ENCODE peak calls at places on chromosomes 12 and 14, in nine cellular contexts. W, J, M, E, B, N, A, K and X are unnamed samples. For H3K36me3, the result is how much of the 10 kb centered on the place peaks cover.

GRCh38 chr12:121202407-121203355 is 7.2 kb upstream of the P2RX4 start:
- DNase-seq in E (no peak), M (no peak), B (no peak), J (no peak), N (no peak), A (no peak), K (no peak), W (no peak), X (no peak)

GRCh38 chr12:9064201-9064814 is 51.4 kb downstream of the A2M start:
- DNase-seq in M (no peak), W (peak), B (peak), K (peak), N (peak), J (peak), A (peak), E (peak), X (no peak)

GRCh38 chr12:60072911-60073310 is 477.1 kb downstream of the SLC16A7 start:
- DNase-seq in N (no peak), B (no peak), E (no peak), M (no peak), A (no peak), J (peak), K (no peak), W (no peak), X (no peak)

GRCh38 chr12:41998451-41998850 is 146.2 kb downstream of the GXYLT1 start:
- DNase-seq in K (no peak), M (no peak), N (no peak), A (no peak), E (no peak), J (no peak), W (no peak), B (no peak), X (no peak)

GRCh38 chr14:59202031-59202430 is 13.6 kb downstream of the DAAM1 start:
- DNase-seq in K (no peak), M (no peak), B (no peak), N (no peak), A (no peak), W (no peak), E (no peak), J (no peak), X (no peak)

GRCh38 chr14:77359626-77360025 is 17.3 kb downstream of the TMED8 start:
- DNase-seq in E (no peak), B (no peak), K (no peak), A (no peak), J (no peak), N (no peak), M (no peak), W (no peak), X (no peak)

GRCh38 chr14:70655110-70655826 is 13.6 kb downstream of the TTC9 start:
- DNase-seq in B (no peak), W (no peak), K (no peak), M (peak), N (no peak), A (no peak), E (no peak), J (no peak), X (no peak)

GRCh38 chr14:87869619-87870583 is 123.1 kb downstream of the GALC start:
- DNase-seq in W (no peak), B (peak), A (peak), K (no peak), M (no peak), J (peak), E (no peak), N (no peak), X (no peak)

GRCh38 chr12:47188576-47189441 is 109.0 kb upstream of the AMIGO2 start:
- DNase-seq in E (no peak), B (peak), M (no peak), J (peak), W (no peak), K (peak), N (no peak), A (peak), X (no peak)

GRCh38 chr12:54028324-54029201 is at the start of gene HOXC6:
- DNase-seq in E (peak), A (no peak), M (peak), W (peak), J (no peak), K (no peak), B (peak), N (no peak), X (peak)

GRCh38 chr14:60008042-60008441 is 83.7 kb upstream of the PCNX4 start:
- DNase-seq in B (no peak), J (no peak), A (no peak), W (no peak), E (no peak), K (no peak), M (no peak), N (no peak), X (no peak)

GRCh38 chr12:80271770-80272169 is 172.3 kb upstream of the PTPRQ start:
- DNase-seq in A (no peak), M (no peak), J (no peak), E (no peak), N (no peak), W (no peak), B (no peak), K (no peak), X (no peak)

GRCh38 chr14:38357557-38357956 is 101.7 kb upstream of the CLEC14A start:
- DNase-seq in K (no peak), N (no peak), E (no peak), J (peak), B (no peak), M (no peak), W (no peak), A (no peak), X (no peak)

GRCh38 chr14:98144964-98145363 is 1127.0 kb downstream of the BCL11B start:
- DNase-seq in N (no peak), W (no peak), A (no peak), B (peak), K (no peak), J (no peak), M (no peak), E (peak), X (no peak)

GRCh38 chr12:101414533-101415119 is 7.1 kb upstream of the ARL1 start:
- DNase-seq in M (peak), A (peak), K (no peak), W (no peak), N (peak), J (peak), B (peak), E (no peak), X (peak)

GRCh38 chr12:106118278-106118820 is 20.4 kb downstream of the NUAK1 start:
- DNase-seq in W (no peak), E (no peak), M (no peak), A (no peak), K (no peak), J (no peak), N (no peak), B (no peak), X (no peak)

GRCh38 chr12:28177461-28177860 is 12.8 kb upstream of the CCDC91 start:
- DNase-seq in N (no peak), K (no peak), M (no peak), W (no peak), J (no peak), B (no peak), E (no peak), A (no peak), X (no peak)

GRCh38 chr12:96132819-96133218 is 61.4 kb upstream of the ELK3 start:
- DNase-seq in B (no peak), E (no peak), J (no peak), M (no peak), W (no peak), K (no peak), A (no peak), N (no peak), X (peak)

GRCh38 chr12:2566161-2566560 is 228.6 kb upstream of the FKBP4 start:
- DNase-seq in W (no peak), B (no peak), J (no peak), M (no peak), N (no peak), A (no peak), K (no peak), E (no peak), X (no peak)

GRCh38 chr12:21657336-21658077 is at the start of gene LDHB:
- DNase-seq in A (peak), K (peak), W (peak), M (peak), J (peak), N (peak), E (peak), B (peak), X (peak)

GRCh38 chr12:3973269-3973884 is 100.2 kb upstream of the PARP11 start:
- DNase-seq in M (no peak), K (no peak), B (no peak), E (no peak), J (no peak), A (no peak), W (no peak), N (no peak), X (no peak)

GRCh38 chr12:103973909-103974308 is 8.2 kb downstream of the TDG start:
- DNase-seq in B (no peak), W (no peak), A (no peak), K (no peak), J (no peak), N (no peak), M (no peak), E (no peak), X (no peak)

GRCh38 chr12:113154351-113154973 is 4.9 kb downstream of the CFAP73 start:
- DNase-seq in K (no peak), B (peak), N (no peak), W (no peak), J (peak), E (no peak), A (no peak), M (peak), X (no peak)

GRCh38 chr14:101217972-101218371 is 314.4 kb upstream of the RTL1 start:
- DNase-seq in A (no peak), J (no peak), W (no peak), M (no peak), E (no peak), K (no peak), N (no peak), B (no peak), X (no peak)

GRCh38 chr12:1882405-1882804 is 36.0 kb downstream of the CACNA2D4 start:
- DNase-seq in B (no peak), E (no peak), W (no peak), N (no peak), J (no peak), K (no peak), A (no peak), M (no peak), X (no peak)

GRCh38 chr14:67674139-67674479 is 323 bp downstream of the VTI1B start:
- DNase-seq in E (peak), N (peak), K (peak), M (peak), B (peak), W (peak), J (peak), A (peak), X (peak)

GRCh38 chr14:75911883-75912282 is 69.9 kb downstream of the TGFB3 start:
- DNase-seq in B (peak), M (no peak), E (no peak), W (no peak), A (no peak), J (peak), K (no peak), N (no peak), X (no peak)

GRCh38 chr14:30621354-30621953 is 665 bp upstream of the SCFD1 start:
- DNase-seq in M (peak), B (peak), K (no peak), A (no peak), J (peak), E (no peak), W (no peak), N (peak), X (no peak)

DNA sequence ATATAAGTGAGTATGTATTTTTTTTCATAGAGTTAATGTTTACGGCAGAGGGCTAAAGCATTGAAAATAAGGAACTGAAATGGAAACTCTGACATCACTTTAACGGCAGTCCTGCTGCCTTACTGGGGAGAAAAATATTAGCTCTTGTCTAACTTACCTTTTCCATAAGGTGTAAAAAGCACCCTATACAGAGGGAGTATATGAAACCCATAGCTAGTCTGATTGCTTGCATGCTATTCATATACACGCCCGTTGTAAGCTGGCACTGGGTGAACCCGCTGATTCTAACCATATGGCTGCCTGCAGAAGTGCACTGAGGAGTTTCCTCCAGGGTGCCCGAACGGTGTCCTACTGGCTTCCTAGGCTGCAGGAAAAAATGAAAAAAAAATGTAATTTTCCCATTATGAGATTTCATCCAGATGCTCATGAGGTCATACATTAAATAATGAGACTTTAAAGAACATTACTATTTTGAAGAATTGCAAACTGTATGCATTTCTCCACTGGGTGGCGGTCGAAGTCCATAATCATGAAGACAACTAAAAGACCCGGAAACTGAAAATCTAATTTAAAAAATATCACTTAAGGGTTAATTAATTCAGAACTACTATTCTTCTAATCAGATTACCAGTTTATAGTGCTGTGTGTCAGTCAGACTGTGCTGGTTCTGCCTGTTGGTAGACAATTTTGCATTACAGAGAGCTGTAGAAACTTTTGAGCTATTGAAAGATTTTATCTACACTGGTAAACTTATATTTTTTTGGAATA is 144.7 kb downstream of the ALX1 start:
- DNase-seq in W (no peak), B (peak), N (peak), M (peak), E (no peak), J (peak), A (peak), K (no peak), X (no peak)
- TF ChIP-seq CTCF in W (no peak), B (peak), N (peak), M (peak), E (no peak), J (peak), A (no peak), K (peak), X (no peak)

GRCh38 chr14:103543140-103543539 is 14.1 kb downstream of the TRMT61A start:
- DNase-seq in B (no peak), W (peak), J (no peak), A (no peak), E (no peak), N (no peak), K (no peak), M (no peak), X (no peak)
- H3K27ac ChIP-seq in B (peak), W (no peak), J (no peak), A (peak), E (no peak), N (no peak), K (peak), M (no peak), X (peak)

GRCh38 chr14:22489247-22489551 is 99.8 kb downstream of the DAD1 start:
- DNase-seq in A (no peak), B (no peak), N (no peak), W (no peak), K (no peak), M (no peak), J (no peak), E (no peak), X (peak)

GRCh38 chr14:22488522-22489246 is 100.3 kb downstream of the DAD1 start:
- DNase-seq in W (no peak), A (no peak), M (no peak), K (no peak), J (no peak), B (no peak), N (no peak), E (no peak), X (no peak)

GRCh38 chr14:22491683-22492483 is 97.1 kb downstream of the DAD1 start:
- DNase-seq in A (no peak), B (no peak), J (no peak), N (no peak), M (no peak), W (no peak), K (no peak), E (no peak), X (no peak)

GRCh38 chr14:22487941-22488340 is 101.1 kb downstream of the DAD1 start:
- DNase-seq in B (no peak), N (no peak), M (no peak), A (no peak), K (no peak), W (no peak), J (no peak), E (no peak), X (peak)

DNA sequence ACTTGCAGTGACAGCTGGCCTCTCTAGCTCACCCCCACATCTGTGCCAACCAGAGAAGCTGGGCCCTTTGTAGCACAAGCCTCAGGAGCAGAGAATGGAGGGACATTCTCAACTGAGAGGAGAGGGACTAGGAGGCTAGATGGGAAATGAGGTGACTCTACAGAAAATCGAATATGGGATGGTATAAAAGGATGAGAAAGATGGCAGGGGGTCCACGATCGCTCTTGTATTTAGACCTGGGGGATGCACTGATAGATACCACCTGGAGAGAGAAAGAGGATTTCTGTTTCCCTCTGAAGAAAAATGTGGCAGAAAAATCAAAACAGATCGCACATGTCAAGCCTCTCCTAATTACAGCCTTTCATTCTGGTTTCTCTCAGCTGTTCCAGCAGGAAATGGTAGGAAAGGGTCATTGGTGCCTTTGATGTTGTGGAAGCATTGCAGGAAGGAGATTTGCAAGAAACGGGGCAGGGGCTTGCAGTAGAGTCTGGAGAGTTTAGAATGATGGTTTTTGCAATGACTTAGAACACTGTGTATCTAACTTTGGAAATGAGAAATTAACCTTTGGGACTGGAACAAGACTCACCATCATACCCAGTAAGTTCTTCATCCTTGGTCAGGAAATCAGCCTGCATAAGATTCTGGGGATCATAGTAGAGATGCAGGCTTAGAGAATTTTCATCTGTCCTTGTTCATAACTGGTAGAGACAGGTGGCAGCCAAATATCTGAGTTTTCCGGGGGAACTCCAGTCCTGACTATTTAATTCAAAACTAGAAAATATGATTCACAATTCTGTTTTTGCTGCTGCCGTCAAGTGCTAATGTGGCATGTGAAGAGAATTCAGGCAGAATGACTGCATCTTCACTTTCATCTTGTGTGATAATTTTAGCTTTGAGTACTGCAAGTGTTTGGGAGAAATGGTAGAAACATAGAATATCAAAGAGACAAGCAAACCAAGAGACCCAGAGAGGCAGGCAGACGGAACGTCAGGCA is 98.8 kb downstream of the DAD1 start:
- DNase-seq in M (no peak), W (no peak), E (no peak), J (no peak), K (no peak), N (no peak), A (no peak), B (no peak), X (no peak)
- H3K36me3 ChIP-seq in M (under half), W (under half), E (under half), J (under half), K (under half), N (under half), A (under half), B (under half), X (under half)

GRCh38 chr12:6962285-6963015 is 8.0 kb downstream of the PHB2 start:
- DNase-seq in E (peak), K (no peak), N (peak), A (no peak), W (no peak), B (peak), J (no peak), M (no peak), X (no peak)
- TF ChIP-seq CTCF in E (no peak), K (no peak), N (no peak), A (no peak), W (no peak), B (no peak), J (no peak), M (peak), X (no peak)

DNA sequence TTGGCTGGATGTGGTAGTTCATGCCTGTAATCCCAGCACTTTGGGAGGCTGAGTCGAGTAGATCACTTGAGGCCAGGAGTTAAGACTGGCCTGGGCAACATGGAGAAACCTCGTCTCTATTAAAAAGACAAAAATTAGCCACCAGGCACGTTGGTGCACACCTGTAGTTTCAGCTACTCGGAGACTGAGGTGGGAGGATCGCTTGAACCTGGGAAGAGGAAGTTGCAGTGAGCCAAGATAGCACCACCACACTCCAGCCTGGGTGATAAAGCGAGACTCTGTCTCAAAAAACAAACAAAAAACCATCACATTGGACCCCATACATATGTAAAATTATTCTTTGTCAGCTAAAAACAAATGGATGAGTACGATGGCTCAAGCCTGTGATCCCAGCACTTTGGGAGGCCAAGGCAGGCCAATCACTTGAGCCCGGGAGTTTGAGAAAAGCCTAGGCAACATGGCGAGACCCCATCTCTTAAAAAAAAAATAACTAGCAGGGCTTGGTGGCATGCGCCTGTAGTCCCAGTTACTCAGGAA is 43.9 kb downstream of the LIMA1 start:
- DNase-seq in W (no peak), E (no peak), A (no peak), K (no peak), M (no peak), B (no peak), N (no peak), J (no peak), X (no peak)
- H3K27ac ChIP-seq in W (peak), E (no peak), A (no peak), K (peak), M (no peak), B (peak), N (no peak), J (no peak), X (no peak)

GRCh38 chr14:103476631-103477030 is 46.0 kb downstream of the CKB start:
- DNase-seq in E (no peak), B (no peak), M (no peak), W (no peak), N (no peak), K (no peak), J (no peak), A (no peak), X (no peak)

GRCh38 chr14:103472939-103473338 is 49.7 kb downstream of the CKB start:
- DNase-seq in M (no peak), E (no peak), B (no peak), A (no peak), J (no peak), K (no peak), W (no peak), N (no peak), X (no peak)

GRCh38 chr14:103474893-103475292 is 47.7 kb downstream of the CKB start:
- DNase-seq in K (no peak), M (no peak), N (no peak), W (no peak), E (no peak), A (no peak), B (no peak), J (no peak), X (no peak)

GRCh38 chr14:103480595-103480994 is 42.0 kb downstream of the CKB start:
- DNase-seq in N (no peak), W (no peak), M (peak), J (no peak), K (no peak), B (no peak), E (no peak), A (no peak), X (no peak)

DNA sequence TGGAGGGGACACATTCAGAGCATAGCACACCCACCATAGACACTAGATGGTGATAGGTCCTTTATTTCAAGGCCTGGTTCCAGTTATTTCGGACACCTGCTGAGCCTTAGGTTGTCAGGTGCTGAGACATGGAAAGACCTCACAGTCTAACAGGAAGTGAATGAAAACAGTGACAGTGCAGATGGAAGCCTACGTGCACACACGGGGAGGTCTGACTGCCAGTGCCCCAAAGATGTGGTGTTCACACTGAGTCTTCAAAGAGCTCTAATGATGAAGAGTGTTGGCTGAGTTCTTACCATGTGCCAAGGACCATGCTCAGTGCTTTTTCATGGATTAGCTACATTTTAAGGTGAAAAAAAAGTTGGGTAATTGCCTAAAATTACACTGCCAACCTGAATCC is 46.6 kb downstream of the CKB start:
- DNase-seq in M (no peak), N (no peak), A (no peak), K (no peak), B (no peak), J (no peak), E (no peak), W (no peak), X (no peak)
- H3K36me3 ChIP-seq in M (half or more), N (under half), A (under half), K (half or more), B (under half), J (half or more), E (under half), W (under half), X (half or more)

GRCh38 chr12:63276537-63277365 is 125.8 kb upstream of the AVPR1A start:
- DNase-seq in J (peak), M (peak), A (peak), B (peak), W (no peak), E (peak), K (no peak), N (peak), X (peak)
- TF ChIP-seq CTCF in J (peak), M (peak), A (peak), B (peak), W (no peak), E (peak), K (peak), N (peak), X (peak)